ENCODE peak calls at places on chromosomes 3 and 15, in five cellular contexts. One of them, this sample, is unnamed.

GRCh38 chr3:52020796-52021195 is 25.1 kb upstream of the RPL29 start:
- DNase-seq in MCF 10A: no peak
- DNase-seq in A549: no peak
- DNase-seq in spleen: no peak
- DNase-seq in AG09309: no peak
- DNase-seq in this sample: no peak

GRCh38 chr15:25710184-25710583 is 152.9 kb downstream of the ATP10A start:
- DNase-seq in A549: peak; percentile 35
- DNase-seq in MCF 10A: no peak
- DNase-seq in AG09309: no peak
- DNase-seq in spleen: peak; percentile 80
- DNase-seq in this sample: peak; percentile 34

GRCh38 chr3:172189987-172190603 is 150.7 kb downstream of the FNDC3B start:
- DNase-seq in A549: no peak
- DNase-seq in AG09309: no peak
- DNase-seq in spleen: no peak
- DNase-seq in MCF 10A: no peak
- DNase-seq in this sample: no peak

GRCh38 chr15:76799760-76800159 is 105.4 kb downstream of the SCAPER start:
- DNase-seq in AG09309: peak; percentile 43
- DNase-seq in spleen: no peak
- DNase-seq in A549: peak; percentile 58
- DNase-seq in MCF 10A: peak; percentile 63
- DNase-seq in this sample: no peak

GRCh38 chr3:33067484-33067883 is 29.5 kb downstream of the GLB1 start:
- DNase-seq in A549: no peak
- DNase-seq in AG09309: no peak
- DNase-seq in spleen: no peak
- DNase-seq in MCF 10A: no peak
- DNase-seq in this sample: no peak

GRCh38 chr3:51622402-51622801 is 48.6 kb upstream of the TEX264 start:
- DNase-seq in A549: no peak
- DNase-seq in MCF 10A: no peak
- DNase-seq in spleen: no peak
- DNase-seq in AG09309: peak; percentile 3
- DNase-seq in this sample: no peak

GRCh38 chr3:40780801-40781406 is 256.1 kb downstream of the ZNF621 start:
- DNase-seq in spleen: no peak
- DNase-seq in AG09309: no peak
- DNase-seq in MCF 10A: no peak
- DNase-seq in A549: no peak
- DNase-seq in this sample: no peak

GRCh38 chr3:172127929-172128580 is 88.7 kb downstream of the FNDC3B start:
- DNase-seq in A549: no peak
- DNase-seq in MCF 10A: no peak
- DNase-seq in AG09309: no peak
- DNase-seq in spleen: no peak
- DNase-seq in this sample: no peak

GRCh38 chr15:26771168-26771916 is 1.5 kb downstream of the GABRB3 start:
- DNase-seq in AG09309: no peak
- DNase-seq in A549: no peak
- DNase-seq in spleen: no peak
- DNase-seq in MCF 10A: no peak
- DNase-seq in this sample: no peak

GRCh38 chr3:194588741-194589140 is 44.5 kb downstream of the TMEM44 start:
- DNase-seq in spleen: no peak
- DNase-seq in A549: no peak
- DNase-seq in MCF 10A: no peak
- DNase-seq in AG09309: peak; percentile 20
- DNase-seq in this sample: no peak

GRCh38 chr3:98892263-98892662 is 9.2 kb downstream of the DCBLD2 start:
- DNase-seq in A549: no peak
- DNase-seq in AG09309: no peak
- DNase-seq in spleen: no peak
- DNase-seq in MCF 10A: no peak
- DNase-seq in this sample: no peak

GRCh38 chr3:53109822-53110771 is 20.1 kb downstream of the RFT1 start:
- DNase-seq in MCF 10A: peak; percentile 86
- DNase-seq in spleen: no peak
- DNase-seq in AG09309: peak; percentile 55
- DNase-seq in A549: peak; percentile 63
- DNase-seq in this sample: no peak

GRCh38 chr3:25448750-25449684 is 21.0 kb downstream of the RARB start:
- DNase-seq in A549: peak; percentile 60
- DNase-seq in spleen: peak; percentile 74
- DNase-seq in AG09309: no peak
- DNase-seq in MCF 10A: peak; percentile 76
- DNase-seq in this sample: no peak

GRCh38 chr3:170360476-170360875 is 3.0 kb downstream of the SKIL start:
- DNase-seq in MCF 10A: no peak
- DNase-seq in spleen: no peak
- DNase-seq in A549: peak; percentile 24
- DNase-seq in AG09309: no peak
- DNase-seq in this sample: no peak

GRCh38 chr15:58010983-58011382 is 54.5 kb downstream of the ALDH1A2 start:
- DNase-seq in AG09309: no peak
- DNase-seq in A549: no peak
- DNase-seq in MCF 10A: no peak
- DNase-seq in spleen: no peak
- DNase-seq in this sample: no peak

GRCh38 chr3:190543656-190544055 is 29.8 kb downstream of the IL1RAP start:
- DNase-seq in MCF 10A: peak; percentile 52
- DNase-seq in AG09309: no peak
- DNase-seq in A549: no peak
- DNase-seq in spleen: no peak
- DNase-seq in this sample: no peak

GRCh38 chr15:43225201-43225949 is 4.6 kb upstream of the EPB42 start:
- DNase-seq in spleen: no peak
- DNase-seq in A549: peak; percentile 52
- DNase-seq in AG09309: no peak
- DNase-seq in MCF 10A: peak; percentile 77
- DNase-seq in this sample: no peak

GRCh38 chr3:172367205-172368105 is 80.8 kb downstream of the GHSR start:
- DNase-seq in spleen: no peak
- DNase-seq in MCF 10A: no peak
- DNase-seq in AG09309: no peak
- DNase-seq in A549: no peak
- DNase-seq in this sample: no peak

GRCh38 chr3:66592927-66593625 is 92.3 kb upstream of the LRIG1 start:
- DNase-seq in MCF 10A: no peak
- DNase-seq in AG09309: no peak
- DNase-seq in A549: no peak
- DNase-seq in spleen: no peak
- DNase-seq in this sample: no peak

GRCh38 chr3:4983739-4984510 is 4.7 kb downstream of the BHLHE40 start:
- DNase-seq in spleen: peak; percentile 84
- DNase-seq in AG09309: peak; percentile 87
- DNase-seq in MCF 10A: peak; percentile 88
- DNase-seq in A549: peak; percentile 75
- DNase-seq in this sample: peak; percentile 59

GRCh38 chr3:47813551-47814177 is 10.7 kb downstream of the DHX30 start:
- DNase-seq in MCF 10A: no peak
- DNase-seq in spleen: no peak
- DNase-seq in AG09309: no peak
- DNase-seq in A549: no peak
- DNase-seq in this sample: no peak

GRCh38 chr15:76393614-76394013 is 57.0 kb downstream of the ISL2 start:
- DNase-seq in AG09309: no peak
- DNase-seq in A549: no peak
- DNase-seq in MCF 10A: peak; percentile 6
- DNase-seq in spleen: no peak
- DNase-seq in this sample: no peak

GRCh38 chr3:134542287-134542686 is 56.4 kb downstream of the CEP63 start:
- DNase-seq in spleen: no peak
- DNase-seq in A549: no peak
- DNase-seq in AG09309: no peak
- DNase-seq in MCF 10A: no peak
- DNase-seq in this sample: no peak

GRCh38 chr15:77867266-77868047 is 210.1 kb downstream of the TBC1D2B start:
- DNase-seq in AG09309: no peak
- DNase-seq in spleen: peak; percentile 44
- DNase-seq in MCF 10A: no peak
- DNase-seq in A549: no peak
- DNase-seq in this sample: no peak

GRCh38 chr3:145798691-145799550 is 362.1 kb downstream of the PLOD2 start:
- DNase-seq in AG09309: no peak
- DNase-seq in MCF 10A: no peak
- DNase-seq in spleen: no peak
- DNase-seq in A549: no peak
- DNase-seq in this sample: no peak

GRCh38 chr3:86923071-86923476 is 67.9 kb downstream of the VGLL3 start:
- DNase-seq in AG09309: peak; percentile 64
- DNase-seq in MCF 10A: peak; percentile 95
- DNase-seq in A549: peak; percentile 29
- DNase-seq in spleen: no peak
- DNase-seq in this sample: no peak

GRCh38 chr15:101324513-101325177 is 29.6 kb upstream of the SNRPA1 start:
- DNase-seq in spleen: peak; percentile 61
- DNase-seq in MCF 10A: no peak
- DNase-seq in A549: peak; percentile 22
- DNase-seq in AG09309: no peak
- DNase-seq in this sample: no peak

GRCh38 chr3:105584351-105584790 is 217.7 kb downstream of the ALCAM start:
- DNase-seq in MCF 10A: peak; percentile 60
- DNase-seq in AG09309: no peak
- DNase-seq in spleen: no peak
- DNase-seq in A549: peak; percentile 5
- DNase-seq in this sample: no peak

GRCh38 chr3:119809249-119810017 is 27.5 kb downstream of the NR1I2 start:
- DNase-seq in spleen: no peak
- DNase-seq in MCF 10A: no peak
- DNase-seq in AG09309: no peak
- DNase-seq in A549: no peak
- DNase-seq in this sample: no peak

GRCh38 chr3:124883766-124884473 is 3.2 kb downstream of the ITGB5 start:
- DNase-seq in AG09309: no peak
- DNase-seq in spleen: no peak
- DNase-seq in A549: no peak
- DNase-seq in MCF 10A: peak; percentile 28
- DNase-seq in this sample: no peak

GRCh38 chr3:62571916-62572315 is 198.6 kb upstream of the FEZF2 start:
- DNase-seq in AG09309: no peak
- DNase-seq in MCF 10A: no peak
- DNase-seq in spleen: no peak
- DNase-seq in A549: no peak
- DNase-seq in this sample: no peak

GRCh38 chr15:101773496-101774100 is 29.7 kb upstream of the OR4F6 start:
- DNase-seq in A549: peak; percentile 18
- DNase-seq in spleen: no peak
- DNase-seq in AG09309: no peak
- DNase-seq in MCF 10A: peak; percentile 38
- DNase-seq in this sample: no peak

DNA sequence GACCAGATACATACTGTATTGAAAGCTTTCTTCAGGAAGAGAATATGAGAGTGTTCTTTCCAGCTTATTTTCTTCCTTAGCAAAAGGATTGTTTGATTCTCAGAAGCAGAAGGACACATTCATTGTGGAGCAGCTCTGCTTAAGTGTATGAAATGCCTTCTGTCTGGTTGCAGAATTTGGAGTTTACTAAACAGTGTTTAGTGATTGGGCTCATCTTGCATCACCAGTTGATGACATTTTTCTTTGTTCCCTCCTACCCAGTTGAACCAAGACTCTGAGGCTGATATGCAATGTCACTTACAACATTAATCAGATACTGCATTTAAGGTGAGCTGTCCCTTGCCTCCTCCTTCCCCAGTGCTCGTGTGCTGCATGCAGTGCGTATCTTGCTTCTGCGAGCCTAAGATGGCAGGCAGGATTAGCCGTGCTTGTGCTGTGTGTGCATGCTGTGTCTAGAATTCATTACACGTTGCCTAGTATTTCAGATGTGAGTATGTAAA is 18.4 kb downstream of the ZBTB38 start:
- DNase-seq in A549: no peak
- DNase-seq in AG09309: no peak
- DNase-seq in MCF 10A: no peak
- DNase-seq in spleen: no peak
- DNase-seq in this sample: no peak
- TF ChIP-seq CTCF in A549: no peak
- TF ChIP-seq CTCF in AG09309: no peak
- TF ChIP-seq CTCF in MCF 10A: no peak
- TF ChIP-seq CTCF in spleen: no peak
- TF ChIP-seq CTCF in this sample: no peak

GRCh38 chr3:97764186-97765055 is at the start of gene ARL6:
- DNase-seq in AG09309: peak; percentile 41
- DNase-seq in A549: peak; percentile 86
- DNase-seq in spleen: peak; percentile 93
- DNase-seq in MCF 10A: peak; percentile 77
- DNase-seq in this sample: peak; percentile 56
- TF ChIP-seq CTCF in AG09309: peak; percentile 14
- TF ChIP-seq CTCF in A549: peak; percentile 37
- TF ChIP-seq CTCF in spleen: no peak
- TF ChIP-seq CTCF in MCF 10A: no peak
- TF ChIP-seq CTCF in this sample: no peak

DNA sequence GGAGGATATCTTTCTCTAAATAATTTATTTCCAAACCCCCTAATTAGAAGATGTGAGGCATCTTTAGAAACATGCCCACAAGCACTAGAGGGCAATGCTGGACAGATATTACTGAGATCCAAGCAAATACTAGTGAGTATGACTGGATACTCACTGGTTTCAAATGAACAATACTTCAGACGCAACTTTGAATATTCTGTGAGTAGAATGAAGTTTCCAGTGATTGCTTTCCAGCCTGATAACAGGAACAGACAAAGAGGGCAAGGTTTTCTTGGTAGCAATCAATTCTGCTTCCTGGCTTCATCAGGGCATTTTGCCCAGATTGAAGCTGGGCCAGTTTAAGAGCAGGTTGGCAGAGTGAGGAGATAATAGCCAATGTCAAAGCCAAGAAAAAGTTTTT is 442.6 kb upstream of the PDZRN3 start:
- DNase-seq in A549: no peak
- DNase-seq in AG09309: peak; percentile 7
- DNase-seq in spleen: no peak
- DNase-seq in MCF 10A: peak; percentile 23
- DNase-seq in this sample: no peak
- TF ChIP-seq CTCF in A549: no peak
- TF ChIP-seq CTCF in AG09309: peak; percentile 44
- TF ChIP-seq CTCF in spleen: no peak
- TF ChIP-seq CTCF in MCF 10A: peak; percentile 19
- TF ChIP-seq CTCF in this sample: no peak

GRCh38 chr15:45701108-45701507 is 66.3 kb downstream of the SQOR start:
- DNase-seq in MCF 10A: no peak
- DNase-seq in spleen: no peak
- DNase-seq in A549: no peak
- DNase-seq in AG09309: no peak
- DNase-seq in this sample: no peak

GRCh38 chr15:45704329-45705249 is 69.8 kb downstream of the SQOR start:
- DNase-seq in spleen: peak; percentile 78
- DNase-seq in AG09309: no peak
- DNase-seq in MCF 10A: no peak
- DNase-seq in A549: no peak
- DNase-seq in this sample: no peak

GRCh38 chr15:45702041-45702440 is 67.2 kb downstream of the SQOR start:
- DNase-seq in MCF 10A: peak; percentile 62
- DNase-seq in A549: no peak
- DNase-seq in spleen: no peak
- DNase-seq in AG09309: no peak
- DNase-seq in this sample: no peak

GRCh38 chr15:45705510-45706473 is 71.0 kb downstream of the SQOR start:
- DNase-seq in AG09309: peak; percentile 46
- DNase-seq in spleen: peak; percentile 86
- DNase-seq in A549: peak; percentile 79
- DNase-seq in MCF 10A: peak; percentile 86
- DNase-seq in this sample: peak; percentile 48

GRCh38 chr15:45703670-45704328 is 69.0 kb downstream of the SQOR start:
- DNase-seq in MCF 10A: no peak
- DNase-seq in spleen: no peak
- DNase-seq in AG09309: no peak
- DNase-seq in A549: no peak
- DNase-seq in this sample: no peak
- TF ChIP-seq CTCF in MCF 10A: no peak
- TF ChIP-seq CTCF in spleen: no peak
- TF ChIP-seq CTCF in AG09309: peak; percentile 19
- TF ChIP-seq CTCF in A549: no peak
- TF ChIP-seq CTCF in this sample: no peak

This sample was measured in natural killer cell.